ENCODE peak calls at places on chromosome 16, in six cellular contexts. One of them, this sample, is unnamed.

GRCh38 chr16:26524831-26525230 is 541.9 kb upstream of the C16orf82 start:
- DNase-seq in neural progenitor cell: no peak
- DNase-seq in cardiac fibroblast: no peak
- DNase-seq in IMR-90: no peak
- DNase-seq in GM12864: no peak
- DNase-seq in left cardiac atrium: no peak
- DNase-seq in this sample: no peak

GRCh38 chr16:22195445-22195694 is 10.7 kb upstream of the EEF2K start:
- DNase-seq in IMR-90: no peak
- DNase-seq in neural progenitor cell: no peak
- DNase-seq in GM12864: no peak
- DNase-seq in cardiac fibroblast: no peak
- DNase-seq in left cardiac atrium: no peak
- DNase-seq in this sample: no peak

GRCh38 chr16:68290455-68290854 is 20.3 kb downstream of the SLC7A6OS start:
- DNase-seq in neural progenitor cell: no peak
- DNase-seq in GM12864: no peak
- DNase-seq in cardiac fibroblast: no peak
- DNase-seq in IMR-90: no peak
- DNase-seq in left cardiac atrium: no peak
- DNase-seq in this sample: no peak

GRCh38 chr16:89922884-89923639 is at the start of gene TUBB3:
- DNase-seq in GM12864: no peak
- DNase-seq in cardiac fibroblast: peak
- DNase-seq in neural progenitor cell: peak
- DNase-seq in left cardiac atrium: peak
- DNase-seq in IMR-90: peak
- DNase-seq in this sample: peak

GRCh38 chr16:5604770-5605169 is 507.2 kb upstream of the EEF2KMT start:
- DNase-seq in IMR-90: no peak
- DNase-seq in GM12864: no peak
- DNase-seq in cardiac fibroblast: peak
- DNase-seq in neural progenitor cell: peak
- DNase-seq in left cardiac atrium: no peak
- DNase-seq in this sample: no peak

GRCh38 chr16:28298511-28298878 is 6.2 kb downstream of the SBK1 start:
- DNase-seq in GM12864: no peak
- DNase-seq in neural progenitor cell: peak
- DNase-seq in left cardiac atrium: no peak
- DNase-seq in cardiac fibroblast: no peak
- DNase-seq in IMR-90: no peak
- DNase-seq in this sample: no peak

GRCh38 chr16:79605999-79606398 is 5.5 kb upstream of the MAF start:
- DNase-seq in left cardiac atrium: no peak
- DNase-seq in cardiac fibroblast: no peak
- DNase-seq in GM12864: peak
- DNase-seq in IMR-90: no peak
- DNase-seq in neural progenitor cell: peak
- DNase-seq in this sample: no peak

GRCh38 chr16:75754126-75754525 is 27.8 kb upstream of the CPHXL start:
- DNase-seq in IMR-90: peak
- DNase-seq in cardiac fibroblast: peak
- DNase-seq in GM12864: no peak
- DNase-seq in left cardiac atrium: no peak
- DNase-seq in neural progenitor cell: no peak
- DNase-seq in this sample: peak

GRCh38 chr16:51952500-51952899 is 594.4 kb downstream of the TOX3 start:
- DNase-seq in left cardiac atrium: no peak
- DNase-seq in cardiac fibroblast: peak
- DNase-seq in neural progenitor cell: no peak
- DNase-seq in IMR-90: peak
- DNase-seq in GM12864: no peak
- DNase-seq in this sample: no peak

GRCh38 chr16:23353440-23353839 is 51.3 kb downstream of the SCNN1B start:
- DNase-seq in GM12864: no peak
- DNase-seq in IMR-90: no peak
- DNase-seq in neural progenitor cell: no peak
- DNase-seq in cardiac fibroblast: no peak
- DNase-seq in left cardiac atrium: no peak
- DNase-seq in this sample: no peak

GRCh38 chr16:50856991-50857390 is 115.1 kb downstream of the CYLD start:
- DNase-seq in cardiac fibroblast: no peak
- DNase-seq in left cardiac atrium: no peak
- DNase-seq in GM12864: no peak
- DNase-seq in IMR-90: no peak
- DNase-seq in neural progenitor cell: no peak
- DNase-seq in this sample: no peak

GRCh38 chr16:79175286-79176057 is 425.1 kb downstream of the MAF start:
- DNase-seq in IMR-90: no peak
- DNase-seq in cardiac fibroblast: no peak
- DNase-seq in left cardiac atrium: no peak
- DNase-seq in GM12864: no peak
- DNase-seq in neural progenitor cell: no peak
- DNase-seq in this sample: no peak

GRCh38 chr16:77585379-77585778 is 136.9 kb upstream of the NUDT7 start:
- DNase-seq in IMR-90: peak
- DNase-seq in GM12864: no peak
- DNase-seq in left cardiac atrium: no peak
- DNase-seq in cardiac fibroblast: peak
- DNase-seq in neural progenitor cell: no peak
- DNase-seq in this sample: no peak

GRCh38 chr16:3861808-3862451 is 18.6 kb downstream of the CREBBP start:
- DNase-seq in GM12864: no peak
- DNase-seq in left cardiac atrium: no peak
- DNase-seq in IMR-90: peak
- DNase-seq in cardiac fibroblast: peak
- DNase-seq in neural progenitor cell: peak
- DNase-seq in this sample: no peak

GRCh38 chr16:15952265-15952711 is 2.9 kb downstream of the ABCC1 start:
- DNase-seq in GM12864: no peak
- DNase-seq in cardiac fibroblast: no peak
- DNase-seq in IMR-90: no peak
- DNase-seq in left cardiac atrium: peak
- DNase-seq in neural progenitor cell: no peak
- DNase-seq in this sample: no peak

GRCh38 chr16:16021988-16022682 is 72.7 kb downstream of the ABCC1 start:
- DNase-seq in left cardiac atrium: peak
- DNase-seq in neural progenitor cell: peak
- DNase-seq in cardiac fibroblast: peak
- DNase-seq in IMR-90: peak
- DNase-seq in GM12864: no peak
- DNase-seq in this sample: peak

GRCh38 chr16:29675811-29676643 is 3.0 kb upstream of the QPRT start:
- DNase-seq in cardiac fibroblast: peak
- DNase-seq in left cardiac atrium: no peak
- DNase-seq in IMR-90: peak
- DNase-seq in GM12864: no peak
- DNase-seq in neural progenitor cell: peak
- DNase-seq in this sample: no peak

GRCh38 chr16:87375426-87376135 is 8.0 kb downstream of the FBXO31 start:
- DNase-seq in left cardiac atrium: no peak
- DNase-seq in GM12864: no peak
- DNase-seq in neural progenitor cell: peak
- DNase-seq in cardiac fibroblast: peak
- DNase-seq in IMR-90: peak
- DNase-seq in this sample: no peak

GRCh38 chr16:78916928-78917545 is 683.5 kb downstream of the MAF start:
- DNase-seq in GM12864: no peak
- DNase-seq in neural progenitor cell: no peak
- DNase-seq in left cardiac atrium: no peak
- DNase-seq in cardiac fibroblast: no peak
- DNase-seq in IMR-90: no peak
- DNase-seq in this sample: no peak

GRCh38 chr16:58684354-58685083 is at the start of gene SLC38A7:
- DNase-seq in left cardiac atrium: peak
- DNase-seq in GM12864: peak
- DNase-seq in neural progenitor cell: peak
- DNase-seq in IMR-90: peak
- DNase-seq in cardiac fibroblast: peak
- DNase-seq in this sample: peak

GRCh38 chr16:26863971-26864370 is 202.8 kb upstream of the C16orf82 start:
- DNase-seq in GM12864: no peak
- DNase-seq in neural progenitor cell: no peak
- DNase-seq in cardiac fibroblast: no peak
- DNase-seq in left cardiac atrium: no peak
- DNase-seq in IMR-90: no peak
- DNase-seq in this sample: peak

GRCh38 chr16:24689128-24689527 is 40.3 kb upstream of the TNRC6A start:
- DNase-seq in GM12864: peak
- DNase-seq in left cardiac atrium: no peak
- DNase-seq in neural progenitor cell: peak
- DNase-seq in IMR-90: peak
- DNase-seq in cardiac fibroblast: peak
- DNase-seq in this sample: no peak

GRCh38 chr16:30787613-30788378 is 791 bp upstream of the ZNF629 start:
- DNase-seq in cardiac fibroblast: no peak
- DNase-seq in GM12864: no peak
- DNase-seq in neural progenitor cell: no peak
- DNase-seq in left cardiac atrium: no peak
- DNase-seq in IMR-90: no peak
- DNase-seq in this sample: no peak

GRCh38 chr16:10989494-10989893 is 45.1 kb downstream of the CLEC16A start:
- DNase-seq in left cardiac atrium: no peak
- DNase-seq in cardiac fibroblast: no peak
- DNase-seq in neural progenitor cell: no peak
- DNase-seq in GM12864: no peak
- DNase-seq in IMR-90: no peak
- DNase-seq in this sample: no peak

GRCh38 chr16:69064164-69064563 is 41.3 kb upstream of the HAS3 start:
- DNase-seq in left cardiac atrium: no peak
- DNase-seq in neural progenitor cell: no peak
- DNase-seq in IMR-90: peak
- DNase-seq in cardiac fibroblast: no peak
- DNase-seq in GM12864: no peak
- DNase-seq in this sample: no peak

GRCh38 chr16:14121872-14122271 is 50.8 kb downstream of the MRTFB start:
- DNase-seq in neural progenitor cell: no peak
- DNase-seq in cardiac fibroblast: no peak
- DNase-seq in IMR-90: no peak
- DNase-seq in left cardiac atrium: no peak
- DNase-seq in GM12864: no peak
- DNase-seq in this sample: no peak

GRCh38 chr16:87834668-87835473 is 34.4 kb downstream of the SLC7A5 start:
- DNase-seq in neural progenitor cell: no peak
- DNase-seq in left cardiac atrium: peak
- DNase-seq in GM12864: no peak
- DNase-seq in IMR-90: peak
- DNase-seq in cardiac fibroblast: no peak
- DNase-seq in this sample: no peak

GRCh38 chr16:67459066-67459857 is 21.7 kb downstream of the ATP6V0D1 start:
- DNase-seq in neural progenitor cell: no peak
- DNase-seq in left cardiac atrium: peak
- DNase-seq in cardiac fibroblast: no peak
- DNase-seq in GM12864: no peak
- DNase-seq in IMR-90: no peak
- DNase-seq in this sample: peak

GRCh38 chr16:89344846-89345577 is 127.5 kb downstream of the ZNF778 start:
- DNase-seq in cardiac fibroblast: no peak
- DNase-seq in IMR-90: no peak
- DNase-seq in GM12864: no peak
- DNase-seq in neural progenitor cell: no peak
- DNase-seq in left cardiac atrium: no peak
- DNase-seq in this sample: no peak

GRCh38 chr16:2333231-2333630 is 7.3 kb downstream of the ABCA3 start:
- DNase-seq in cardiac fibroblast: no peak
- DNase-seq in left cardiac atrium: no peak
- DNase-seq in neural progenitor cell: no peak
- DNase-seq in GM12864: no peak
- DNase-seq in IMR-90: no peak
- DNase-seq in this sample: no peak

GRCh38 chr16:10745856-10746255 is 2.2 kb downstream of the NUBP1 start:
- DNase-seq in GM12864: no peak
- DNase-seq in IMR-90: no peak
- DNase-seq in left cardiac atrium: no peak
- DNase-seq in cardiac fibroblast: no peak
- DNase-seq in neural progenitor cell: no peak
- DNase-seq in this sample: no peak

GRCh38 chr16:68296693-68297092 is 14.1 kb downstream of the SLC7A6OS start:
- DNase-seq in IMR-90: no peak
- DNase-seq in left cardiac atrium: no peak
- DNase-seq in GM12864: no peak
- DNase-seq in neural progenitor cell: no peak
- DNase-seq in cardiac fibroblast: no peak
- DNase-seq in this sample: no peak

GRCh38 chr16:72856797-72857196 is 191.1 kb downstream of the ZFHX3 start:
- DNase-seq in left cardiac atrium: no peak
- DNase-seq in IMR-90: no peak
- DNase-seq in cardiac fibroblast: peak
- DNase-seq in neural progenitor cell: peak
- DNase-seq in GM12864: no peak
- DNase-seq in this sample: no peak

GRCh38 chr16:265002-265529 is 10.7 kb downstream of the RGS11 start:
- DNase-seq in left cardiac atrium: no peak
- DNase-seq in GM12864: no peak
- DNase-seq in cardiac fibroblast: no peak
- DNase-seq in neural progenitor cell: no peak
- DNase-seq in IMR-90: no peak
- DNase-seq in this sample: no peak